ENCODE peak calls at places on chromosomes 6 and 20, in nine cellular contexts. O is GM10248, I is OCI-LY7, B is RWPE1, U is lower lobe of right lung, W is endothelial cell, P is AG10803, R is cardiac fibroblast, A is neural crest cell. K is an unnamed sample.

GRCh38 chr6:134830945-134831344 is 119.0 kb downstream of the ALDH8A1 start:
- DNase-seq in O (no peak), I (no peak), B (no peak), U (no peak), W (no peak), P (no peak), R (no peak), A (no peak), K (no peak)

GRCh38 chr6:159633196-159633595 is 59.8 kb downstream of the SOD2 start:
- DNase-seq in O (no peak), I (peak), B (peak), U (no peak), W (peak), P (no peak), R (peak), A (no peak), K (peak)

GRCh38 chr6:127821431-127821830 is 79.4 kb downstream of the THEMIS start:
- DNase-seq in O (no peak), I (no peak), B (no peak), U (no peak), W (no peak), P (no peak), R (no peak), A (no peak), K (no peak)

GRCh38 chr6:80206758-80207157 is 100.3 kb downstream of the BCKDHB start:
- DNase-seq in O (no peak), I (no peak), B (no peak), U (no peak), W (no peak), P (no peak), R (no peak), A (no peak), K (no peak)

GRCh38 chr20:37243937-37244571 is 17.6 kb downstream of the GHRH start:
- DNase-seq in O (no peak), I (no peak), B (no peak), U (no peak), W (no peak), P (peak), R (no peak), A (no peak), K (no peak)

GRCh38 chr6:132789398-132789780 is 9.0 kb downstream of the SLC18B1 start:
- DNase-seq in O (no peak), I (no peak), B (no peak), U (no peak), W (no peak), P (no peak), R (no peak), A (no peak), K (no peak)

GRCh38 chr6:30150151-30150550 is 10.9 kb downstream of the TRIM10 start:
- DNase-seq in O (no peak), I (no peak), B (no peak), U (no peak), W (no peak), P (no peak), R (no peak), A (no peak), K (no peak)

GRCh38 chr6:142913036-142913510 is 31.9 kb downstream of the HIVEP2 start:
- DNase-seq in O (peak), I (no peak), B (no peak), U (no peak), W (no peak), P (no peak), R (no peak), A (no peak), K (peak)

GRCh38 chr20:62691485-62691884 is 17.2 kb upstream of the NTSR1 start:
- DNase-seq in O (no peak), I (no peak), B (no peak), U (no peak), W (no peak), P (no peak), R (no peak), A (no peak), K (no peak)

GRCh38 chr6:25027221-25027916 is 91.6 kb upstream of the RIPOR2 start:
- DNase-seq in O (peak), I (no peak), B (no peak), U (peak), W (no peak), P (no peak), R (no peak), A (no peak), K (peak)

GRCh38 chr20:50487397-50487796 is 22.8 kb upstream of the PTPN1 start:
- DNase-seq in O (no peak), I (no peak), B (no peak), U (no peak), W (no peak), P (no peak), R (no peak), A (no peak), K (no peak)

GRCh38 chr6:130681028-130681427 is 146.2 kb upstream of the SMLR1 start:
- DNase-seq in O (no peak), I (no peak), B (peak), U (no peak), W (no peak), P (peak), R (peak), A (no peak), K (no peak)

GRCh38 chr20:57865266-57865665 is 155.5 kb upstream of the PMEPA1 start:
- DNase-seq in O (no peak), I (no peak), B (no peak), U (no peak), W (no peak), P (no peak), R (no peak), A (no peak), K (no peak)

GRCh38 chr20:60302875-60303274 is 344.7 kb downstream of the CDH26 start:
- DNase-seq in O (no peak), I (no peak), B (no peak), U (no peak), W (no peak), P (no peak), R (no peak), A (no peak), K (no peak)

GRCh38 chr6:95431637-95432228 is 145.6 kb upstream of the MANEA start:
- DNase-seq in O (peak), I (peak), B (peak), U (no peak), W (peak), P (peak), R (peak), A (peak), K (peak)

GRCh38 chr6:38588631-38589366 is 50.9 kb downstream of the BTBD9 start:
- DNase-seq in O (no peak), I (no peak), B (peak), U (no peak), W (no peak), P (peak), R (peak), A (no peak), K (no peak)

GRCh38 chr6:90135672-90136071 is 161.0 kb downstream of the BACH2 start:
- DNase-seq in O (no peak), I (no peak), B (peak), U (no peak), W (no peak), P (peak), R (peak), A (no peak), K (no peak)

GRCh38 chr6:143006787-143007186 is 53.9 kb upstream of the AIG1 start:
- DNase-seq in O (no peak), I (no peak), B (no peak), U (no peak), W (no peak), P (no peak), R (no peak), A (no peak), K (no peak)

GRCh38 chr6:31366693-31367470 is 9.9 kb upstream of the HLA-B start:
- DNase-seq in O (peak), I (peak), B (peak), U (peak), W (peak), P (peak), R (peak), A (peak), K (peak)

GRCh38 chr20:21705466-21706344 is at the start of gene PAX1:
- DNase-seq in O (no peak), I (no peak), B (no peak), U (no peak), W (peak), P (no peak), R (no peak), A (no peak), K (no peak)

GRCh38 chr20:32586291-32586690 is 1.2 kb upstream of the NOL4L start:
- DNase-seq in O (no peak), I (peak), B (no peak), U (no peak), W (no peak), P (no peak), R (no peak), A (no peak), K (no peak)

GRCh38 chr6:129263117-129263516 is 380.2 kb downstream of the LAMA2 start:
- DNase-seq in O (no peak), I (no peak), B (no peak), U (no peak), W (no peak), P (no peak), R (no peak), A (no peak), K (no peak)

GRCh38 chr6:149440735-149441662 is 40.9 kb downstream of the SUMO4 start:
- DNase-seq in O (no peak), I (no peak), B (no peak), U (no peak), W (no peak), P (no peak), R (no peak), A (no peak), K (no peak)

GRCh38 chr20:49278817-49279676 is 1.2 kb upstream of the ZNFX1 start:
- DNase-seq in O (no peak), I (peak), B (no peak), U (peak), W (peak), P (peak), R (peak), A (no peak), K (no peak)

GRCh38 chr6:158226655-158227512 is 58.7 kb downstream of the GTF2H5 start:
- DNase-seq in O (no peak), I (no peak), B (no peak), U (no peak), W (no peak), P (no peak), R (no peak), A (no peak), K (no peak)

GRCh38 chr6:63677282-63677681 is 41.7 kb downstream of the PHF3 start:
- DNase-seq in O (no peak), I (no peak), B (no peak), U (no peak), W (no peak), P (peak), R (peak), A (no peak), K (no peak)

GRCh38 chr6:136063095-136063494 is 187.0 kb downstream of the MTFR2 start:
- DNase-seq in O (no peak), I (no peak), B (no peak), U (no peak), W (no peak), P (peak), R (no peak), A (no peak), K (no peak)

GRCh38 chr6:11833626-11834592 is 55.3 kb upstream of the ADTRP start:
- DNase-seq in O (peak), I (no peak), B (no peak), U (peak), W (no peak), P (no peak), R (no peak), A (no peak), K (peak)

GRCh38 chr6:28742668-28743270 is 181.0 kb downstream of the TRIM27 start:
- DNase-seq in O (no peak), I (no peak), B (peak), U (no peak), W (no peak), P (peak), R (peak), A (no peak), K (no peak)

GRCh38 chr20:48064929-48065328 is 279.6 kb upstream of the SULF2 start:
- DNase-seq in O (no peak), I (no peak), B (peak), U (no peak), W (no peak), P (peak), R (no peak), A (no peak), K (no peak)

GRCh38 chr20:38827770-38828281 is 22.3 kb downstream of the PPP1R16B start:
- DNase-seq in O (no peak), I (no peak), B (no peak), U (no peak), W (no peak), P (no peak), R (peak), A (no peak), K (no peak)

GRCh38 chr6:39347906-39348585 is 25.5 kb upstream of the KCNK16 start:
- DNase-seq in O (peak), I (peak), B (peak), U (peak), W (peak), P (peak), R (peak), A (peak), K (peak)

GRCh38 chr20:57439432-57439831 is 48.2 kb downstream of the RBM38 start:
- DNase-seq in O (no peak), I (no peak), B (no peak), U (peak), W (no peak), P (no peak), R (no peak), A (no peak), K (no peak)

GRCh38 chr6:97053643-97054411 is 129.3 kb downstream of the KLHL32 start:
- DNase-seq in O (no peak), I (peak), B (peak), U (no peak), W (no peak), P (peak), R (peak), A (no peak), K (no peak)
- TF ChIP-seq CTCF in O (peak), I (peak), B (peak), U (peak), W (peak), P (peak), R (peak), A (peak), K (peak)

GRCh38 chr6:44485601-44486000 is 98.1 kb downstream of the CDC5L start:
- DNase-seq in O (no peak), I (no peak), B (no peak), U (no peak), W (no peak), P (no peak), R (no peak), A (no peak), K (no peak)
- TF ChIP-seq CTCF in O (no peak), I (no peak), B (no peak), U (no peak), W (no peak), P (peak), R (no peak), A (no peak), K (no peak)

GRCh38 chr6:169287675-169288074 is 34.0 kb upstream of the THBS2 start:
- DNase-seq in O (no peak), I (no peak), B (no peak), U (no peak), W (no peak), P (no peak), R (no peak), A (no peak), K (no peak)
- TF ChIP-seq CTCF in O (no peak), I (no peak), B (no peak), U (no peak), W (no peak), P (no peak), R (peak), A (no peak), K (no peak)

DNA sequence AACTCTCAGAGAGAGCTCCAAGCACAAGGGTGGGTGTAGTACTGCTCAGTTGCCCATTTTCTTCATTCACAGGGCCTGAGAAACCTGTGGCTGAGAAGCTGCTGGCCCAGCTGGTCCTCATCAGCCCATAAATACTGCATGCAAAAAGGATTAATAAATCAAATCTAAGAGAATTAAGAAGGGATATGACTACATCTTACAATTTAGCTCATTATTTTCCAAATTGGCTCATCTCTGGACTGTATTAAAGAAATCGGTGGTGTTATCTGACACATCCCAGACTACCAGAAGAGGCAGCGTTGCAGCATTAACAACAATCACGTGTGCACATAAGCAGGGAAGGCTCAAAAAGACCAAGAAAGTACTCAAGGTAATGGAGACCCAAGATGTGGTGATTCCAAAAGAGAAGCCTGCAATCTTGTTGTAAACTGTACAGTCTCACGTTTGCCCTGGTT is 90.7 kb downstream of the CD24 start:
- DNase-seq in O (no peak), I (peak), B (no peak), U (no peak), W (no peak), P (no peak), R (no peak), A (no peak), K (no peak)
- TF ChIP-seq CTCF in O (no peak), I (peak), B (no peak), U (no peak), W (no peak), P (no peak), R (no peak), A (peak), K (no peak)

DNA sequence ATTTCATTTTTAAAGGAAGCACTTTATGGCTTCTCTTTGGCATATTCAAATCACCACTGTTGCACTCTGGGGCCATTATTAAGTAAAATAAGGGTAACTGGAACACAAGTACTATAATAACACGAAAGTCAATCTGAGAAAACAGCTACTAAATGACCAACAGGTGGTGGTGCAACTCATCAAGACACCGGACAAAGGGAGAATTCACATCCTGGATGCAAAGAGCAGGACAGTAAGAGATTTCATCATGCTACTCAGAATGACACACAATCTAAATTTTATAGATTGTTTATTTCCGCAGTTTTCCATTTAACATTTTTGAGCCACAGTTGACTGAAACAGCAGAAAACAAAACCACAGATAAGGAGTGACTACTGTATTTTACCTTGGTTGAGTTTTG is 27.6 kb upstream of the LY86 start:
- DNase-seq in O (no peak), I (peak), B (no peak), U (no peak), W (no peak), P (no peak), R (no peak), A (no peak), K (no peak)
- TF ChIP-seq CTCF in O (peak), I (peak), B (no peak), U (no peak), W (no peak), P (no peak), R (no peak), A (no peak), K (no peak)

DNA sequence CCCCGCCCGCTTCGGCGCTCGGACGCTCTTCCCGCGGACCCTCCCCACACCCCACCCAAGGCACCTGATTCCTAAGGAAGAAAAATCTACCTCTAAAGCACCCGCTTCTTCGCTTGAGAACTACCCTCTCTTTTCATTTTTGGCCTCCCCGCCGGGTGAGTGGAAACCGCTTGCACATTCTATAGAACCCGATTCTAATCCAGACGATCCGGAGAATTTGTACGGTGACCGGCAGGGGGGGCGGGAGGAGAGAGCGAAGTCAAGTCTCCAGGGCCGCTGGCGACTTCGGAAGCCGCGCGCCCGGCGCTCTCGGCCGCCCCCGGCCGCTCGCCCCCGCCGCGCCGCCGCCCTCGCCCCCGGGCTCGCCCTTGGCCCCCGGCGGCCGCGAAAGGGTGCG is at the start of gene RBM24:
- DNase-seq in O (peak), I (no peak), B (peak), U (peak), W (peak), P (peak), R (peak), A (peak), K (peak)
- TF ChIP-seq CTCF in O (no peak), I (no peak), B (peak), U (no peak), W (peak), P (peak), R (peak), A (peak), K (no peak)

GRCh38 chr6:14466278-14466677 is 348.7 kb downstream of the CD83 start:
- DNase-seq in O (no peak), I (no peak), B (no peak), U (no peak), W (no peak), P (peak), R (peak), A (no peak), K (no peak)

GRCh38 chr6:14463110-14463509 is 345.5 kb downstream of the CD83 start:
- DNase-seq in O (no peak), I (no peak), B (no peak), U (no peak), W (no peak), P (no peak), R (no peak), A (no peak), K (no peak)

GRCh38 chr6:14464716-14465115 is 347.1 kb downstream of the CD83 start:
- DNase-seq in O (no peak), I (no peak), B (no peak), U (no peak), W (no peak), P (no peak), R (no peak), A (no peak), K (no peak)

GRCh38 chr6:14462135-14462905 is 344.7 kb downstream of the CD83 start:
- DNase-seq in O (no peak), I (no peak), B (no peak), U (no peak), W (no peak), P (no peak), R (no peak), A (no peak), K (no peak)

GRCh38 chr6:14464049-14464448 is 346.5 kb downstream of the CD83 start:
- DNase-seq in O (no peak), I (no peak), B (no peak), U (no peak), W (no peak), P (peak), R (peak), A (no peak), K (no peak)
- TF ChIP-seq CTCF in O (no peak), I (no peak), B (no peak), U (no peak), W (no peak), P (peak), R (peak), A (no peak), K (no peak)

GRCh38 chr6:163863565-163863964 is 449.0 kb downstream of the QKI start:
- DNase-seq in O (no peak), I (no peak), B (no peak), U (no peak), W (no peak), P (no peak), R (no peak), A (no peak), K (no peak)

GRCh38 chr6:163861627-163862026 is 447.1 kb downstream of the QKI start:
- DNase-seq in O (no peak), I (no peak), B (no peak), U (no peak), W (no peak), P (no peak), R (no peak), A (no peak), K (no peak)

GRCh38 chr6:163865380-163865779 is 450.9 kb downstream of the QKI start:
- DNase-seq in O (no peak), I (no peak), B (no peak), U (no peak), W (no peak), P (no peak), R (no peak), A (no peak), K (no peak)

GRCh38 chr6:163867518-163868292 is 453.2 kb downstream of the QKI start:
- DNase-seq in O (no peak), I (no peak), B (no peak), U (no peak), W (no peak), P (no peak), R (no peak), A (no peak), K (no peak)

DNA sequence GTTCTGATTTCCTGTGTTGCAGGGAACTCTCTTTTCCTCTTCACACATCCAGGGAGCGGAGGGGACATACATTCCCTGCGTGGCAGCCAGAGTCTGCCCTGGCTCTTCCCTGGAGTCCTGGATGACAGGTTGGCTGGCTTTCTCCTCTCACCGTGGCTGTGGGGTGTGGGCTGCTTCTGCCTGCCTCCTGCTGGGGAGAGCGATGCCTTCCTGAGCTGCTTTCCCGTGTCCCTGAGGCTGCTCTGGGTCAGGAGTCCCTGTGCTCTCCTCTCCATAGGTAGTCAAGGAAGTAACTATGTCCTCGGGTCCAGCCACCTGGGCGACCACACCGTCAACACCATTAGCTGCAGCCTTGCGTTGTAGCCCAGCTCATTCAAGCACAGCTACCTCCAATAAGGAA is 451.7 kb downstream of the QKI start:
- DNase-seq in O (no peak), I (no peak), B (no peak), U (no peak), W (peak), P (no peak), R (no peak), A (no peak), K (no peak)
- TF ChIP-seq CTCF in O (no peak), I (no peak), B (no peak), U (no peak), W (no peak), P (no peak), R (no peak), A (no peak), K (no peak)

K was measured in GM13976.